ENCODE peak calls at places on chromosomes 4 and X, in nine cellular contexts. One of them, this sample, is unnamed.

GRCh38 chr4:59729321-59729720 is 1470.8 kb upstream of the ADGRL3 start:
- DNase-seq in sigmoid colon: no peak
- DNase-seq in transverse colon: no peak
- DNase-seq in breast epithelium: no peak
- DNase-seq in stomach: no peak
- DNase-seq in spleen: no peak
- DNase-seq in K562: no peak
- DNase-seq in endothelial cell of umbilical vein: no peak
- DNase-seq in HepG2: no peak
- DNase-seq in this sample: no peak

GRCh38 chr4:15479089-15479912 is 9.6 kb downstream of the CC2D2A start:
- DNase-seq in sigmoid colon: peak; percentile 78
- DNase-seq in transverse colon: no peak
- DNase-seq in breast epithelium: peak; percentile 25
- DNase-seq in stomach: peak; percentile 31
- DNase-seq in spleen: no peak
- DNase-seq in K562: peak; percentile 15
- DNase-seq in endothelial cell of umbilical vein: peak; percentile 89
- DNase-seq in HepG2: peak; percentile 77
- DNase-seq in this sample: no peak

GRCh38 chrX:140164383-140164782 is 199.1 kb upstream of the CXorf66 start:
- DNase-seq in sigmoid colon: no peak
- DNase-seq in transverse colon: no peak
- DNase-seq in breast epithelium: no peak
- DNase-seq in stomach: no peak
- DNase-seq in spleen: no peak
- DNase-seq in K562: no peak
- DNase-seq in endothelial cell of umbilical vein: no peak
- DNase-seq in HepG2: no peak
- DNase-seq in this sample: no peak

GRCh38 chr4:127141857-127142256 is 490.9 kb upstream of the INTU start:
- DNase-seq in sigmoid colon: no peak
- DNase-seq in transverse colon: no peak
- DNase-seq in breast epithelium: no peak
- DNase-seq in stomach: no peak
- DNase-seq in spleen: no peak
- DNase-seq in K562: no peak
- DNase-seq in endothelial cell of umbilical vein: no peak
- DNase-seq in HepG2: no peak
- DNase-seq in this sample: no peak

GRCh38 chrX:10240918-10241317 is 84.1 kb downstream of the CLCN4 start:
- DNase-seq in sigmoid colon: peak; percentile 80
- DNase-seq in transverse colon: no peak
- DNase-seq in breast epithelium: no peak
- DNase-seq in stomach: no peak
- DNase-seq in spleen: no peak
- DNase-seq in K562: no peak
- DNase-seq in endothelial cell of umbilical vein: no peak
- DNase-seq in HepG2: no peak
- DNase-seq in this sample: no peak

GRCh38 chrX:13283512-13283911 is 36.3 kb downstream of the ATXN3L start:
- DNase-seq in sigmoid colon: no peak
- DNase-seq in transverse colon: no peak
- DNase-seq in breast epithelium: no peak
- DNase-seq in stomach: no peak
- DNase-seq in spleen: no peak
- DNase-seq in K562: no peak
- DNase-seq in endothelial cell of umbilical vein: no peak
- DNase-seq in HepG2: no peak
- DNase-seq in this sample: no peak

GRCh38 chrX:43962636-43963035 is 10.6 kb downstream of the NDP start:
- DNase-seq in sigmoid colon: no peak
- DNase-seq in transverse colon: no peak
- DNase-seq in breast epithelium: no peak
- DNase-seq in stomach: no peak
- DNase-seq in spleen: no peak
- DNase-seq in K562: no peak
- DNase-seq in endothelial cell of umbilical vein: no peak
- DNase-seq in HepG2: no peak
- DNase-seq in this sample: no peak

GRCh38 chr4:115515379-115516171 is 402.2 kb upstream of the NDST4 start:
- DNase-seq in sigmoid colon: no peak
- DNase-seq in transverse colon: no peak
- DNase-seq in breast epithelium: no peak
- DNase-seq in stomach: no peak
- DNase-seq in spleen: no peak
- DNase-seq in K562: no peak
- DNase-seq in endothelial cell of umbilical vein: no peak
- DNase-seq in HepG2: no peak
- DNase-seq in this sample: no peak

GRCh38 chr4:161714022-161714751 is 449.6 kb downstream of the FSTL5 start:
- DNase-seq in sigmoid colon: no peak
- DNase-seq in transverse colon: no peak
- DNase-seq in breast epithelium: no peak
- DNase-seq in stomach: no peak
- DNase-seq in spleen: no peak
- DNase-seq in K562: no peak
- DNase-seq in endothelial cell of umbilical vein: peak; percentile 85
- DNase-seq in HepG2: no peak
- DNase-seq in this sample: no peak

GRCh38 chr4:101441446-101441845 is 94.1 kb upstream of the PPP3CA start:
- DNase-seq in sigmoid colon: no peak
- DNase-seq in transverse colon: no peak
- DNase-seq in breast epithelium: no peak
- DNase-seq in stomach: no peak
- DNase-seq in spleen: no peak
- DNase-seq in K562: no peak
- DNase-seq in endothelial cell of umbilical vein: no peak
- DNase-seq in HepG2: no peak
- DNase-seq in this sample: no peak

GRCh38 chr4:2797545-2798305 is 4.8 kb downstream of the SH3BP2 start:
- DNase-seq in sigmoid colon: peak; percentile 59
- DNase-seq in transverse colon: no peak
- DNase-seq in breast epithelium: no peak
- DNase-seq in stomach: peak; percentile 84
- DNase-seq in spleen: peak; percentile 86
- DNase-seq in K562: no peak
- DNase-seq in endothelial cell of umbilical vein: no peak
- DNase-seq in HepG2: no peak
- DNase-seq in this sample: peak; percentile 78

GRCh38 chr4:24228692-24229091 is 338.8 kb upstream of the PPARGC1A start:
- DNase-seq in sigmoid colon: no peak
- DNase-seq in transverse colon: no peak
- DNase-seq in breast epithelium: no peak
- DNase-seq in stomach: no peak
- DNase-seq in spleen: no peak
- DNase-seq in K562: no peak
- DNase-seq in endothelial cell of umbilical vein: no peak
- DNase-seq in HepG2: no peak
- DNase-seq in this sample: no peak

GRCh38 chr4:153238146-153238919 is 34.1 kb downstream of the TRIM2 start:
- DNase-seq in sigmoid colon: no peak
- DNase-seq in transverse colon: no peak
- DNase-seq in breast epithelium: no peak
- DNase-seq in stomach: no peak
- DNase-seq in spleen: no peak
- DNase-seq in K562: no peak
- DNase-seq in endothelial cell of umbilical vein: no peak
- DNase-seq in HepG2: no peak
- DNase-seq in this sample: no peak

GRCh38 chr4:99859618-99860017 is 34.6 kb downstream of the LAMTOR3 start:
- DNase-seq in sigmoid colon: no peak
- DNase-seq in transverse colon: no peak
- DNase-seq in breast epithelium: no peak
- DNase-seq in stomach: no peak
- DNase-seq in spleen: peak; percentile 67
- DNase-seq in K562: no peak
- DNase-seq in endothelial cell of umbilical vein: no peak
- DNase-seq in HepG2: no peak
- DNase-seq in this sample: no peak

GRCh38 chrX:107978707-107979307 is 3.4 kb downstream of the TEX13B start:
- DNase-seq in sigmoid colon: no peak
- DNase-seq in transverse colon: no peak
- DNase-seq in breast epithelium: no peak
- DNase-seq in stomach: no peak
- DNase-seq in spleen: no peak
- DNase-seq in K562: peak; percentile 9
- DNase-seq in endothelial cell of umbilical vein: peak; percentile 23
- DNase-seq in HepG2: peak; percentile 11
- DNase-seq in this sample: no peak

GRCh38 chrX:56219702-56220101 is 12.5 kb upstream of the KLF8 start:
- DNase-seq in sigmoid colon: no peak
- DNase-seq in transverse colon: no peak
- DNase-seq in breast epithelium: no peak
- DNase-seq in stomach: no peak
- DNase-seq in spleen: no peak
- DNase-seq in K562: no peak
- DNase-seq in endothelial cell of umbilical vein: peak; percentile 1
- DNase-seq in HepG2: peak; percentile 0
- DNase-seq in this sample: no peak
- TF ChIP-seq CTCF in sigmoid colon: no peak
- TF ChIP-seq CTCF in transverse colon: peak; percentile 33
- TF ChIP-seq CTCF in breast epithelium: no peak
- TF ChIP-seq CTCF in stomach: no peak
- TF ChIP-seq CTCF in spleen: no peak
- TF ChIP-seq CTCF in K562: no peak
- TF ChIP-seq CTCF in endothelial cell of umbilical vein: no peak
- TF ChIP-seq CTCF in HepG2: peak; percentile 13
- TF ChIP-seq CTCF in this sample: no peak

GRCh38 chrX:47218920-47219815 is 687 bp downstream of the CDK16 start:
- DNase-seq in sigmoid colon: peak; percentile 77
- DNase-seq in transverse colon: peak; percentile 70
- DNase-seq in breast epithelium: peak; percentile 37
- DNase-seq in stomach: no peak
- DNase-seq in spleen: peak; percentile 93
- DNase-seq in K562: peak; percentile 72
- DNase-seq in endothelial cell of umbilical vein: peak; percentile 5
- DNase-seq in HepG2: no peak
- DNase-seq in this sample: peak; percentile 79

GRCh38 chrX:47216393-47216925 is 2.0 kb upstream of the CDK16 start:
- DNase-seq in sigmoid colon: no peak
- DNase-seq in transverse colon: no peak
- DNase-seq in breast epithelium: no peak
- DNase-seq in stomach: no peak
- DNase-seq in spleen: peak; percentile 77
- DNase-seq in K562: no peak
- DNase-seq in endothelial cell of umbilical vein: no peak
- DNase-seq in HepG2: no peak
- DNase-seq in this sample: no peak

GRCh38 chrX:47217121-47217851 is 1.2 kb upstream of the CDK16 start:
- DNase-seq in sigmoid colon: peak; percentile 80
- DNase-seq in transverse colon: no peak
- DNase-seq in breast epithelium: peak; percentile 76
- DNase-seq in stomach: no peak
- DNase-seq in spleen: peak; percentile 98
- DNase-seq in K562: no peak
- DNase-seq in endothelial cell of umbilical vein: no peak
- DNase-seq in HepG2: peak; percentile 44
- DNase-seq in this sample: peak; percentile 78

GRCh38 chrX:47218280-47218919 is at the start of gene CDK16:
- DNase-seq in sigmoid colon: peak; percentile 91
- DNase-seq in transverse colon: peak; percentile 86
- DNase-seq in breast epithelium: peak; percentile 78
- DNase-seq in stomach: peak; percentile 79
- DNase-seq in spleen: peak; percentile 96
- DNase-seq in K562: peak; percentile 80
- DNase-seq in endothelial cell of umbilical vein: peak; percentile 82
- DNase-seq in HepG2: peak; percentile 63
- DNase-seq in this sample: peak; percentile 89

GRCh38 chrX:47217852-47218279 is 615 bp upstream of the CDK16 start:
- DNase-seq in sigmoid colon: peak; percentile 99
- DNase-seq in transverse colon: peak; percentile 99
- DNase-seq in breast epithelium: peak; percentile 99
- DNase-seq in stomach: peak; percentile 98
- DNase-seq in spleen: peak; percentile 99
- DNase-seq in K562: peak; percentile 95
- DNase-seq in endothelial cell of umbilical vein: peak; percentile 99
- DNase-seq in HepG2: peak; percentile 94
- DNase-seq in this sample: peak; percentile 96
- TF ChIP-seq POLR2A in sigmoid colon: no peak
- TF ChIP-seq POLR2A in transverse colon: no peak
- TF ChIP-seq POLR2A in breast epithelium: no peak
- TF ChIP-seq POLR2A in stomach: no peak
- TF ChIP-seq POLR2A in spleen: no peak
- TF ChIP-seq POLR2A in K562: no peak
- TF ChIP-seq POLR2A in endothelial cell of umbilical vein: no peak
- TF ChIP-seq POLR2A in HepG2: no peak
- TF ChIP-seq POLR2A in this sample: no peak

GRCh38 chr4:112807083-112807482 is 170.1 kb downstream of the LARP7 start:
- DNase-seq in sigmoid colon: no peak
- DNase-seq in transverse colon: no peak
- DNase-seq in breast epithelium: no peak
- DNase-seq in stomach: no peak
- DNase-seq in spleen: no peak
- DNase-seq in K562: no peak
- DNase-seq in endothelial cell of umbilical vein: no peak
- DNase-seq in HepG2: no peak
- DNase-seq in this sample: no peak

GRCh38 chr4:112800001-112800400 is 163.1 kb downstream of the LARP7 start:
- DNase-seq in sigmoid colon: no peak
- DNase-seq in transverse colon: no peak
- DNase-seq in breast epithelium: no peak
- DNase-seq in stomach: no peak
- DNase-seq in spleen: no peak
- DNase-seq in K562: no peak
- DNase-seq in endothelial cell of umbilical vein: no peak
- DNase-seq in HepG2: no peak
- DNase-seq in this sample: no peak

GRCh38 chr4:112807999-112808398 is 171.1 kb downstream of the LARP7 start:
- DNase-seq in sigmoid colon: no peak
- DNase-seq in transverse colon: no peak
- DNase-seq in breast epithelium: no peak
- DNase-seq in stomach: no peak
- DNase-seq in spleen: no peak
- DNase-seq in K562: no peak
- DNase-seq in endothelial cell of umbilical vein: no peak
- DNase-seq in HepG2: no peak
- DNase-seq in this sample: no peak

GRCh38 chr4:112801341-112801740 is 164.4 kb downstream of the LARP7 start:
- DNase-seq in sigmoid colon: no peak
- DNase-seq in transverse colon: no peak
- DNase-seq in breast epithelium: no peak
- DNase-seq in stomach: no peak
- DNase-seq in spleen: no peak
- DNase-seq in K562: no peak
- DNase-seq in endothelial cell of umbilical vein: no peak
- DNase-seq in HepG2: no peak
- DNase-seq in this sample: no peak

GRCh38 chr4:112802780-112803179 is 165.8 kb downstream of the LARP7 start:
- DNase-seq in sigmoid colon: no peak
- DNase-seq in transverse colon: no peak
- DNase-seq in breast epithelium: no peak
- DNase-seq in stomach: no peak
- DNase-seq in spleen: no peak
- DNase-seq in K562: no peak
- DNase-seq in endothelial cell of umbilical vein: no peak
- DNase-seq in HepG2: no peak
- DNase-seq in this sample: no peak
- TF ChIP-seq POLR2AphosphoS5 in sigmoid colon: no peak
- TF ChIP-seq POLR2AphosphoS5 in transverse colon: no peak
- TF ChIP-seq POLR2AphosphoS5 in breast epithelium: no peak
- TF ChIP-seq POLR2AphosphoS5 in stomach: no peak
- TF ChIP-seq POLR2AphosphoS5 in spleen: no peak
- TF ChIP-seq POLR2AphosphoS5 in K562: no peak
- TF ChIP-seq POLR2AphosphoS5 in endothelial cell of umbilical vein: no peak
- TF ChIP-seq POLR2AphosphoS5 in HepG2: no peak
- TF ChIP-seq POLR2AphosphoS5 in this sample: no peak

GRCh38 chrX:119067023-119067739 is 5.6 kb upstream of the CT47C1 start:
- DNase-seq in sigmoid colon: peak; percentile 77
- DNase-seq in transverse colon: peak; percentile 52
- DNase-seq in breast epithelium: peak; percentile 26
- DNase-seq in stomach: peak; percentile 57
- DNase-seq in spleen: no peak
- DNase-seq in K562: peak; percentile 63
- DNase-seq in endothelial cell of umbilical vein: peak; percentile 64
- DNase-seq in HepG2: peak; percentile 4
- DNase-seq in this sample: no peak
- TF ChIP-seq CTCF in sigmoid colon: peak; percentile 37
- TF ChIP-seq CTCF in transverse colon: peak; percentile 62
- TF ChIP-seq CTCF in breast epithelium: no peak
- TF ChIP-seq CTCF in stomach: peak; percentile 54
- TF ChIP-seq CTCF in spleen: peak; percentile 61
- TF ChIP-seq CTCF in K562: peak; percentile 70
- TF ChIP-seq CTCF in endothelial cell of umbilical vein: peak; percentile 57
- TF ChIP-seq CTCF in HepG2: peak; percentile 63
- TF ChIP-seq CTCF in this sample: peak; percentile 42